ENCODE peak calls at places on chromosomes 2 and 18, in nine cellular contexts. R, U, V, F, Y, Z, O, K and X are unnamed samples.

GRCh38 chr2:70870790-70871189 is 35.2 kb upstream of the CD207 start:
- DNase-seq in R (no peak), U (no peak), V (no peak), F (no peak), Y (no peak), Z (no peak), O (no peak), K (no peak), X (no peak)

GRCh38 chr2:20551231-20551944 is 99.5 kb downstream of the HS1BP3 start:
- DNase-seq in R (no peak), U (no peak), V (no peak), F (no peak), Y (no peak), Z (no peak), O (no peak), K (no peak), X (no peak)

GRCh38 chr2:28390857-28391563 is 1.6 kb upstream of the FOSL2 start:
- DNase-seq in R (peak), U (peak), V (no peak), F (peak), Y (no peak), Z (peak), O (no peak), K (peak), X (no peak)

GRCh38 chr2:118090387-118091139 is 2.3 kb downstream of the INSIG2 start:
- DNase-seq in R (no peak), U (no peak), V (no peak), F (no peak), Y (no peak), Z (no peak), O (no peak), K (no peak), X (no peak)

GRCh38 chr2:106686814-106687213 is 199.2 kb downstream of the ST6GAL2 start:
- DNase-seq in R (no peak), U (no peak), V (no peak), F (no peak), Y (no peak), Z (no peak), O (no peak), K (no peak), X (no peak)

GRCh38 chr2:157480182-157480961 is 36.5 kb upstream of the CYTIP start:
- DNase-seq in R (no peak), U (no peak), V (no peak), F (no peak), Y (peak), Z (peak), O (no peak), K (peak), X (no peak)

GRCh38 chr2:223314831-223315230 is 262.8 kb downstream of the KCNE4 start:
- DNase-seq in R (no peak), U (no peak), V (no peak), F (no peak), Y (no peak), Z (no peak), O (no peak), K (no peak), X (peak)

GRCh38 chr2:239255218-239255617 is 145.6 kb downstream of the HDAC4 start:
- DNase-seq in R (no peak), U (no peak), V (no peak), F (no peak), Y (no peak), Z (no peak), O (no peak), K (no peak), X (no peak)

GRCh38 chr2:233384811-233385488 is 30.7 kb downstream of the DGKD start:
- DNase-seq in R (no peak), U (no peak), V (peak), F (no peak), Y (peak), Z (no peak), O (no peak), K (no peak), X (no peak)

GRCh38 chr2:38427053-38427452 is 50.0 kb upstream of the ATL2 start:
- DNase-seq in R (no peak), U (no peak), V (no peak), F (no peak), Y (no peak), Z (no peak), O (no peak), K (no peak), X (no peak)

GRCh38 chr2:225076125-225076524 is 33.9 kb upstream of the DOCK10 start:
- DNase-seq in R (no peak), U (no peak), V (no peak), F (no peak), Y (no peak), Z (no peak), O (no peak), K (no peak), X (no peak)

GRCh38 chr2:96891591-96892333 is 21.9 kb upstream of the SEMA4C start:
- DNase-seq in R (no peak), U (no peak), V (no peak), F (no peak), Y (no peak), Z (peak), O (no peak), K (peak), X (no peak)

GRCh38 chr18:42459873-42460272 is 504.8 kb downstream of the PIK3C3 start:
- DNase-seq in R (no peak), U (no peak), V (no peak), F (no peak), Y (no peak), Z (no peak), O (no peak), K (no peak), X (no peak)

GRCh38 chr2:96205888-96206287 is 2.7 kb downstream of the STARD7 start:
- DNase-seq in R (no peak), U (no peak), V (no peak), F (no peak), Y (no peak), Z (peak), O (no peak), K (no peak), X (no peak)

GRCh38 chr2:235588750-235589149 is 94.9 kb downstream of the AGAP1 start:
- DNase-seq in R (no peak), U (no peak), V (no peak), F (no peak), Y (no peak), Z (no peak), O (no peak), K (no peak), X (no peak)

GRCh38 chr2:145484443-145485086 is 964.6 kb upstream of the ZEB2 start:
- DNase-seq in R (peak), U (no peak), V (no peak), F (peak), Y (no peak), Z (peak), O (no peak), K (no peak), X (peak)

GRCh38 chr2:129738799-129739198 is 240.7 kb upstream of the RAB6C start:
- DNase-seq in R (no peak), U (no peak), V (no peak), F (no peak), Y (no peak), Z (no peak), O (no peak), K (no peak), X (no peak)

GRCh38 chr2:218883491-218884490 is 3.1 kb downstream of the WNT10A start:
- DNase-seq in R (no peak), U (no peak), V (no peak), F (no peak), Y (no peak), Z (no peak), O (peak), K (no peak), X (no peak)

GRCh38 chr2:20562540-20563225 is 88.2 kb downstream of the HS1BP3 start:
- DNase-seq in R (no peak), U (no peak), V (no peak), F (no peak), Y (no peak), Z (no peak), O (no peak), K (no peak), X (no peak)

GRCh38 chr2:143675006-143675405 is 545.8 kb downstream of the ARHGAP15 start:
- DNase-seq in R (no peak), U (no peak), V (no peak), F (no peak), Y (no peak), Z (no peak), O (no peak), K (no peak), X (no peak)

GRCh38 chr2:234495076-234495800 is 1.6 kb downstream of the ARL4C start:
- DNase-seq in R (no peak), U (no peak), V (no peak), F (peak), Y (no peak), Z (no peak), O (peak), K (no peak), X (no peak)

GRCh38 chr2:9416962-9417316 is 6.4 kb downstream of the ITGB1BP1 start:
- DNase-seq in R (no peak), U (no peak), V (no peak), F (no peak), Y (no peak), Z (no peak), O (no peak), K (no peak), X (no peak)

GRCh38 chr2:110149330-110150220 is 34.0 kb upstream of the MALL start:
- DNase-seq in R (peak), U (no peak), V (peak), F (no peak), Y (no peak), Z (peak), O (no peak), K (no peak), X (no peak)

GRCh38 chr2:15768142-15769088 is 171.9 kb upstream of the MYCN start:
- DNase-seq in R (no peak), U (no peak), V (no peak), F (no peak), Y (no peak), Z (no peak), O (no peak), K (no peak), X (no peak)

GRCh38 chr18:55318864-55319516 is 269.0 kb downstream of the TCF4 start:
- DNase-seq in R (no peak), U (no peak), V (no peak), F (no peak), Y (no peak), Z (peak), O (no peak), K (no peak), X (no peak)

GRCh38 chr2:41880561-41881243 is 167.1 kb upstream of the PKDCC start:
- DNase-seq in R (no peak), U (no peak), V (no peak), F (no peak), Y (no peak), Z (peak), O (no peak), K (no peak), X (no peak)

GRCh38 chr2:64404743-64405142 is 49.2 kb upstream of the LGALSL start:
- DNase-seq in R (no peak), U (no peak), V (no peak), F (peak), Y (no peak), Z (no peak), O (no peak), K (peak), X (no peak)

GRCh38 chr18:79644006-79644665 is 35.5 kb upstream of the CTDP1 start:
- DNase-seq in R (peak), U (peak), V (peak), F (peak), Y (peak), Z (peak), O (peak), K (peak), X (no peak)

GRCh38 chr2:206700141-206700540 is 18.1 kb downstream of the DYTN start:
- DNase-seq in R (no peak), U (no peak), V (no peak), F (no peak), Y (no peak), Z (peak), O (no peak), K (no peak), X (no peak)

GRCh38 chr2:209426432-209426831 is 2.6 kb downstream of the MAP2 start:
- DNase-seq in R (no peak), U (peak), V (no peak), F (peak), Y (no peak), Z (no peak), O (no peak), K (no peak), X (peak)

GRCh38 chr18:50722311-50722710 is 97.5 kb downstream of the MRO start:
- DNase-seq in R (no peak), U (no peak), V (peak), F (no peak), Y (no peak), Z (no peak), O (no peak), K (no peak), X (no peak)

GRCh38 chr2:9114457-9114856 is 92.2 kb upstream of the ASAP2 start:
- DNase-seq in R (no peak), U (no peak), V (no peak), F (no peak), Y (peak), Z (no peak), O (no peak), K (no peak), X (no peak)

GRCh38 chr2:70140978-70141753 is 49.7 kb downstream of the C2orf42 start:
- DNase-seq in R (no peak), U (peak), V (peak), F (peak), Y (peak), Z (peak), O (peak), K (peak), X (peak)